ENCODE peak calls at places on chromosomes 1 and 21, in six cellular contexts. One of them, this sample, is unnamed.

GRCh38 chr1:183209533-183210158 is 23.6 kb downstream of the LAMC2 start:
- DNase-seq in OCI-LY7: no peak
- DNase-seq in GM23338: no peak
- DNase-seq in AG10803: peak
- DNase-seq in CD8-positive, alpha-beta T cell: no peak
- DNase-seq in omental fat pad: no peak
- DNase-seq in this sample: no peak

GRCh38 chr1:20555025-20555757 is 2.8 kb downstream of the FAM43B start:
- DNase-seq in omental fat pad: no peak
- DNase-seq in GM23338: no peak
- DNase-seq in CD8-positive, alpha-beta T cell: no peak
- DNase-seq in AG10803: no peak
- DNase-seq in OCI-LY7: no peak
- DNase-seq in this sample: no peak

GRCh38 chr1:43660355-43660754 is 10.4 kb downstream of the KDM4A start:
- DNase-seq in OCI-LY7: no peak
- DNase-seq in CD8-positive, alpha-beta T cell: no peak
- DNase-seq in GM23338: peak
- DNase-seq in omental fat pad: no peak
- DNase-seq in AG10803: no peak
- DNase-seq in this sample: no peak

GRCh38 chr1:219926363-219926998 is 1.9 kb downstream of the SLC30A10 start:
- DNase-seq in CD8-positive, alpha-beta T cell: no peak
- DNase-seq in omental fat pad: no peak
- DNase-seq in GM23338: no peak
- DNase-seq in OCI-LY7: no peak
- DNase-seq in AG10803: no peak
- DNase-seq in this sample: no peak

GRCh38 chr1:222769181-222769580 is 32.2 kb downstream of the FAM177B start:
- DNase-seq in OCI-LY7: peak
- DNase-seq in CD8-positive, alpha-beta T cell: no peak
- DNase-seq in AG10803: no peak
- DNase-seq in omental fat pad: no peak
- DNase-seq in GM23338: peak
- DNase-seq in this sample: no peak

GRCh38 chr1:156844102-156844501 is 14.8 kb downstream of the INSRR start:
- DNase-seq in CD8-positive, alpha-beta T cell: no peak
- DNase-seq in AG10803: no peak
- DNase-seq in omental fat pad: no peak
- DNase-seq in GM23338: peak
- DNase-seq in OCI-LY7: no peak
- DNase-seq in this sample: no peak

GRCh38 chr1:196651637-196652215 is at the start of gene CFH:
- DNase-seq in GM23338: no peak
- DNase-seq in CD8-positive, alpha-beta T cell: no peak
- DNase-seq in AG10803: peak
- DNase-seq in omental fat pad: no peak
- DNase-seq in OCI-LY7: no peak
- DNase-seq in this sample: no peak

GRCh38 chr21:43758132-43758619 is 17.9 kb downstream of the CSTB start:
- DNase-seq in OCI-LY7: no peak
- DNase-seq in AG10803: peak
- DNase-seq in CD8-positive, alpha-beta T cell: no peak
- DNase-seq in GM23338: no peak
- DNase-seq in omental fat pad: no peak
- DNase-seq in this sample: no peak

GRCh38 chr1:156106624-156107488 is 7.7 kb upstream of the LMNA start:
- DNase-seq in GM23338: peak
- DNase-seq in CD8-positive, alpha-beta T cell: no peak
- DNase-seq in omental fat pad: no peak
- DNase-seq in AG10803: peak
- DNase-seq in OCI-LY7: no peak
- DNase-seq in this sample: no peak

GRCh38 chr1:13543451-13543911 is 29.7 kb upstream of the LRRC38 start:
- DNase-seq in omental fat pad: no peak
- DNase-seq in AG10803: no peak
- DNase-seq in GM23338: no peak
- DNase-seq in OCI-LY7: no peak
- DNase-seq in CD8-positive, alpha-beta T cell: no peak
- DNase-seq in this sample: no peak

GRCh38 chr1:13541435-13542215 is 27.8 kb upstream of the LRRC38 start:
- DNase-seq in OCI-LY7: no peak
- DNase-seq in AG10803: no peak
- DNase-seq in GM23338: no peak
- DNase-seq in omental fat pad: no peak
- DNase-seq in CD8-positive, alpha-beta T cell: no peak
- DNase-seq in this sample: no peak

GRCh38 chr1:13540871-13541270 is 27.1 kb upstream of the LRRC38 start:
- DNase-seq in omental fat pad: no peak
- DNase-seq in OCI-LY7: no peak
- DNase-seq in AG10803: no peak
- DNase-seq in CD8-positive, alpha-beta T cell: no peak
- DNase-seq in GM23338: no peak
- DNase-seq in this sample: no peak

GRCh38 chr1:13546791-13547190 is 33.0 kb upstream of the LRRC38 start:
- DNase-seq in CD8-positive, alpha-beta T cell: no peak
- DNase-seq in OCI-LY7: no peak
- DNase-seq in omental fat pad: no peak
- DNase-seq in AG10803: no peak
- DNase-seq in GM23338: no peak
- DNase-seq in this sample: no peak

DNA sequence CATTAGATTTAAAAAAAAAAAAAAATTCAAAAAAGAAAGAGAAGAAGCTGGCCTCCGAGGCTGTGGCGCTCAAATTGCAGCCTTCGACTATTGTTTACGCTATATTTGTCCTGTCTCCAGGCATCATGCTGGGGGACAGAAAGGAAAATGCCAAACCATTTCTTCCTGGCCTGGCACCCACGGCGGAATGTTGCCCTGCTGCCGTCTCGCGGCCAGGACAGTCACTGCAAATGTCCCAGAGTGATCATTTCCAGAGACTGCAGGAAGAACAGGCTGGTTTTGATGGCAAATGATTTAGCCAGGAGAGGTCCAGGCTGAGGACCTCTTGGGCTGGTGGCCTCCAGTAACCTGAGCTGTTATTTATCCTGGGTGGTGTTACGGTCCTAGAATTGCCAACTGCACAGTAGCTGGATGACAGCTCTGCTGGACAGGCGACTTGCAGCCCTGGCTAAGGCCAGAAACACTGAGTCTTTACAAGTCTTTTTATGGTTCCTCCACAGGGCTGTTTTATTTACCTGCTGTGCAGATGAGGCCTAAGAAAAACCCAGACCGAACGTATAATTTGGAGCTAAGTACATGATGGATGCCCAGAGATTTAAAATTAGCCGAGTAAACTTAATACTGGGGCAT is 30.2 kb upstream of the LRRC38 start:
- DNase-seq in AG10803: peak
- DNase-seq in omental fat pad: no peak
- DNase-seq in OCI-LY7: no peak
- DNase-seq in GM23338: peak
- DNase-seq in CD8-positive, alpha-beta T cell: no peak
- DNase-seq in this sample: no peak
- TF ChIP-seq CTCF in AG10803: peak
- TF ChIP-seq CTCF in omental fat pad: no peak
- TF ChIP-seq CTCF in OCI-LY7: no peak
- TF ChIP-seq CTCF in GM23338: no peak
- TF ChIP-seq CTCF in CD8-positive, alpha-beta T cell: no peak
- TF ChIP-seq CTCF in this sample: peak

GRCh38 chr1:164704954-164705353 is 146.0 kb downstream of the PBX1 start:
- DNase-seq in OCI-LY7: no peak
- DNase-seq in CD8-positive, alpha-beta T cell: no peak
- DNase-seq in GM23338: peak
- DNase-seq in omental fat pad: no peak
- DNase-seq in AG10803: no peak
- DNase-seq in this sample: no peak
- TF ChIP-seq CTCF in OCI-LY7: peak
- TF ChIP-seq CTCF in CD8-positive, alpha-beta T cell: no peak
- TF ChIP-seq CTCF in GM23338: peak
- TF ChIP-seq CTCF in omental fat pad: no peak
- TF ChIP-seq CTCF in AG10803: no peak
- TF ChIP-seq CTCF in this sample: peak

DNA sequence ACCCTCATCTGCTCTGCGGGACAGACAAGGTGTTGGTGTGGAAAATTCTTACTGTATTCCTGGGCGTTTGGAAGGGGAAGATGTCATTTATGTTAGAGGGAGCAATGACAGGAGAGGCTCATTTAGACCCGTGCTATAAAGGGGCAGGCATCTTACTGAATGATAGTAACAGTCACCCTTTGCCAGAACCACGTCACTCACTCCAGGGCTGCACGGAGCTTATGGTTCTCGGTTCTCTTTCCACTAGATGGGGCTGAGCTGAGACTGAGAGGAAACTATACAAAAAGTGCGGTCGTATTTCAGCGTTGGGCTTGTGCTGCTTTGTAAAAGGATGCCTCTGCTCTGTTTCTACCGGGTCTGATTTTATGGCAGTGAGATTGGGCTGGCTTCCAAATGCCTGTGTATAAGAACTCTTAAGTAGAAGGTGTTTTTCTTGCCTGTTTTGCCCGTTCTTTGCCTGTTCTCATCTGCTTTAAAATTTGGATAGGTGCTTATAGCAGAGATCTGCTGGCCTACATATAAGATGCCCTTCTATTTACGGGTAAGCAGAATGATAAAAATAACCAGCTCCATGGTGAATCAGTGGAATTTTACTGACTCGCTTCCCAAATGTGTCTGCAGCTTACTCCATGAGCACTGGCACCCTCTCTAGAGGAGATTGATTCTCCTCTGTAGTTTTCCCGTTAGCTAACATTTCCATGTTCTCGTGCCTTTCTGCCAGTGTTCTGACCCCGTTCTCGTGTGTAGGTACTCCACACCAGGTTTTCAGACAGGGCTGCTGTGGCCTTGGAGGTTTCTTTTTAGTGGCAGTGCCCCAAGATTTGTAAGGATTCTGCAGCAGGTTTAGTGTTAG is 55.9 kb downstream of the MRPS6 start:
- DNase-seq in omental fat pad: no peak
- DNase-seq in GM23338: peak
- DNase-seq in OCI-LY7: no peak
- DNase-seq in CD8-positive, alpha-beta T cell: peak
- DNase-seq in AG10803: peak
- DNase-seq in this sample: no peak
- TF ChIP-seq CTCF in omental fat pad: no peak
- TF ChIP-seq CTCF in GM23338: peak
- TF ChIP-seq CTCF in OCI-LY7: peak
- TF ChIP-seq CTCF in CD8-positive, alpha-beta T cell: peak
- TF ChIP-seq CTCF in AG10803: peak
- TF ChIP-seq CTCF in this sample: peak

DNA sequence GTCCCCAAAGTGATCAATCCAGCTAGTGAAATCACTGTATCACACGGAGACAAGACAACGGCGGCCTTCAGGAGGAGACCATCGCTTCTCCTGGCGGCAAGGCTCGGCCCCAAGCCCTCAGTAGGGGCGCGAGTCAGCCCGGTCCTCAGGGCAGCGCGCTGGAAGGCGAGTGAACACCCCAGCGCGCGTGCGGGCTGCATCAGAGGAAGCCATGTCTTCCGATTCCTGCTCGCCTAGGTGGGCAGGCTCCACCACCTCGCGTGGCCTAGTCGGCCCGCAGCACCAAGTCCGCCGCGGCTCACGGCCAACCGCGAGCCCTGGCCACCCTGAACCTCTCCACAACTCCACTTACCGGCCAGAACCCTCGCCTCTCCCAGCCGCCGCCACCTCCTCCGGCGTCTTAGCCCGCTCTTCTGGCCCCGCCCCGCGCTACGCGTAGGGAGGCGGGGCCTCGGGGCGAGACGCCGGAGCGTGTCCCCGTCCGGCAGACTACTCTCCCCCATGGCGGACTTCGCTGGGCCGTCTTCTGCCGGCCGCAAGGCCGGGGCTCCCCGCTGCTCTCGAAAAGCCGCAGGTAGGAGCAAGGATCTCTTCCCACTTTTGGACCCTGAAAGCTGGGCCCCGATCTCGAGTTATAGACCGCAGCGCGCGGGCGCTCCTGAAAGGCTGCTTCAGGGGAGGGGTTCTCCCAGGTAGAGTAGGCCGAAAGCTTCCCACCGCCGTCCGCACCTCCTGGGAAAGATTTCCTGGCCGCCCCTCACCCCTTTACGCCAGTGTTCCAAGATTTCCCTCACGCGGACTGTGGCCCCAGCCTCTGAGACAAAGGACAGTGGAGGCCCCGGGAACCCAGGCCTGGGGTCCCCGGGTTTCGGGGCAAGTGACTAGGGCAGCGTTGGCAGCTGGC is at the start of the genes GLMN and RPAP2:
- DNase-seq in AG10803: peak
- DNase-seq in CD8-positive, alpha-beta T cell: peak
- DNase-seq in omental fat pad: peak
- DNase-seq in GM23338: peak
- DNase-seq in OCI-LY7: peak
- DNase-seq in this sample: peak
- TF ChIP-seq CTCF in AG10803: peak
- TF ChIP-seq CTCF in CD8-positive, alpha-beta T cell: no peak
- TF ChIP-seq CTCF in omental fat pad: no peak
- TF ChIP-seq CTCF in GM23338: no peak
- TF ChIP-seq CTCF in OCI-LY7: peak
- TF ChIP-seq CTCF in this sample: no peak

GRCh38 chr21:21373969-21374368 is 375.8 kb downstream of the NCAM2 start:
- DNase-seq in AG10803: peak
- DNase-seq in OCI-LY7: no peak
- DNase-seq in GM23338: no peak
- DNase-seq in CD8-positive, alpha-beta T cell: no peak
- DNase-seq in omental fat pad: no peak
- DNase-seq in this sample: no peak
- TF ChIP-seq CTCF in AG10803: peak
- TF ChIP-seq CTCF in OCI-LY7: no peak
- TF ChIP-seq CTCF in GM23338: no peak
- TF ChIP-seq CTCF in CD8-positive, alpha-beta T cell: no peak
- TF ChIP-seq CTCF in omental fat pad: no peak
- TF ChIP-seq CTCF in this sample: peak